ENCODE peak calls at places on chromosomes 11 and 22, in five cellular contexts. C is uterus, R is spleen, U is A549, G is tibial nerve. O is an unnamed sample. For H3K9me3, the result is how much of the 10 kb centered on the place peaks cover.

GRCh38 chr11:121795206-121795605 is 320.8 kb downstream of the BLID start:
- DNase-seq in C (no peak), R (no peak), U (no peak), G (no peak), O (no peak)

GRCh38 chr22:44276041-44276440 is 36.7 kb downstream of the SHISAL1 start:
- DNase-seq in C (no peak), R (peak), U (no peak), G (no peak), O (no peak)

GRCh38 chr22:23032681-23033080 is 37.6 kb upstream of the GNAZ start:
- DNase-seq in C (no peak), R (no peak), U (no peak), G (no peak), O (no peak)

GRCh38 chr11:121443688-121444275 is 8.3 kb upstream of the SORL1 start:
- DNase-seq in C (no peak), R (no peak), U (no peak), G (no peak), O (no peak)

GRCh38 chr22:47189056-47189916 is 426.8 kb downstream of the TBC1D22A start:
- DNase-seq in C (no peak), R (peak), U (no peak), G (no peak), O (peak)

GRCh38 chr11:73288873-73289707 is 17.0 kb downstream of the P2RY6 start:
- DNase-seq in C (peak), R (peak), U (peak), G (peak), O (peak)

GRCh38 chr11:57480409-57481137 is 20.2 kb downstream of the RTN4RL2 start:
- DNase-seq in C (peak), R (peak), U (peak), G (peak), O (no peak)

GRCh38 chr22:23107487-23108323 is 34.1 kb downstream of the RSPH14 start:
- DNase-seq in C (no peak), R (no peak), U (no peak), G (no peak), O (no peak)

GRCh38 chr11:109604506-109604905 is 182.5 kb downstream of the C11orf87 start:
- DNase-seq in C (no peak), R (no peak), U (no peak), G (no peak), O (no peak)

GRCh38 chr22:22848364-22848866 is 39.2 kb upstream of the IGLL5 start:
- DNase-seq in C (peak), R (peak), U (peak), G (peak), O (no peak)

GRCh38 chr11:720642-721346 is 14.8 kb downstream of the EPS8L2 start:
- DNase-seq in C (peak), R (peak), U (no peak), G (no peak), O (no peak)

GRCh38 chr11:66976048-66976467 is 954 bp downstream of the C11orf86 start:
- DNase-seq in C (no peak), R (no peak), U (no peak), G (no peak), O (no peak)

GRCh38 chr22:38788417-38788816 is 5.5 kb downstream of the DNAL4 start:
- DNase-seq in C (no peak), R (no peak), U (no peak), G (peak), O (peak)

GRCh38 chr11:77199346-77199745 is 71.3 kb downstream of the MYO7A start:
- DNase-seq in C (peak), R (peak), U (no peak), G (no peak), O (peak)

GRCh38 chr11:58905716-58906547 is 33.4 kb upstream of the GLYATL1 start:
- DNase-seq in C (peak), R (no peak), U (peak), G (peak), O (no peak)

GRCh38 chr11:47500121-47500520 is 51.2 kb upstream of the RAPSN start:
- DNase-seq in C (no peak), R (no peak), U (no peak), G (no peak), O (no peak)

GRCh38 chr22:17235861-17236260 is 16.6 kb upstream of the ADA2 start:
- DNase-seq in C (no peak), R (peak), U (no peak), G (no peak), O (no peak)

GRCh38 chr11:56331861-56332491 is 13.9 kb upstream of the OR8K1 start:
- DNase-seq in C (no peak), R (no peak), U (no peak), G (no peak), O (no peak)

GRCh38 chr22:17779286-17780115 is 5.2 kb upstream of the BID start:
- DNase-seq in C (no peak), R (peak), U (no peak), G (no peak), O (no peak)

GRCh38 chr11:43130616-43131015 is 181.2 kb upstream of the API5 start:
- DNase-seq in C (no peak), R (no peak), U (no peak), G (no peak), O (no peak)

GRCh38 chr22:22697377-22698120 is 53.1 kb downstream of the GGTLC2 start:
- DNase-seq in C (no peak), R (no peak), U (no peak), G (no peak), O (peak)

GRCh38 chr11:20337526-20338154 is 25.9 kb upstream of the HTATIP2 start:
- DNase-seq in C (no peak), R (no peak), U (peak), G (peak), O (no peak)

GRCh38 chr11:129657866-129658557 is 157.6 kb upstream of the TMEM45B start:
- DNase-seq in C (no peak), R (no peak), U (no peak), G (no peak), O (no peak)
- H3K9me3 ChIP-seq in C (under half), R (under half), U (under half), G (under half), O (under half)

DNA sequence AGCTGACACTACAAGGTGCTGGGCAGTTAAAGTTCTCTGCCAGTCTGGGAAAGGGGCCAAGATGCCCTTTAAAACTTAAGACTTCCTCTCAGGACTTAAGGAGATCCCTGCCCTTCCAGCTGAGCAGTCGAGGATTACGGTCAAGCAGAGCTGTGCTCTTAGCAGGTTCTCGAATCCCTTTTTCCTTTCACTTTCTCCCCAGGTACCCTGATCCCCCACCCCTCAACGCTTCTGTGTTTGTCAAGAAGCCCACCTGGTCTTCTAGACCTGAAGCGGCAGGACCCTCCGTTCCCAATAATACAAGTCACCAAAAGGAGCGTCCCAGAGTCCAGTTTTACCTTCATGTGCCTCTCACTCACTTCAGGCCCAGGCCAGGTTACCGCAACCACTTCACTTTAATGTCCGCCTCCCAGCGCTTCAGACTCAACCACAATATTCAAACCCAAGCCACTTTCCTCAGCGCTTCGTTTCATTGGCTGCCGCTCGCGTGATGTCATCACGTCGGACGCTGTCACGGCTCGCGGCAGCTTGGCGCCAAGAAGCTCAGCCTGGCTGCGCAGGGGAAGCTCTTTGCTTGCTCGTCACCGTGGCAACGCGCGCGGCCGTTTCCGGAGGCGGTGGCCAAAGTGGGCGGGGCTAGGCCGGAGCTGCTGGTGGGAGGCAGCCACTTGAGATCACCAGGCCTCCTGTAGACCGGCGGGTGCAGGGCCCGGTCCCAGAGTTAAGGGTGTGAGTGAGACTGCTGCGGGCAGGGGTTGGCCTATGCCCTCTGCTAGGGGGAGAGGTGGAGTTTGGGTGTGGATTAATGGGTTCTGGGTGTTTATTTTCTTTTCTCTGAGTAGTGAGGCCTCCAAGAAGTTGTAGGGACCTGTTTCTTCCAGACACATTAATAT is at the start of the genes KIF18A and METTL15:
- DNase-seq in C (peak), R (peak), U (peak), G (peak), O (peak)
- TF ChIP-seq POLR2A in C (peak), R (no peak), U (peak), G (peak), O (no peak)

GRCh38 chr11:75796091-75796435 is 18.9 kb upstream of the UVRAG start:
- DNase-seq in C (no peak), R (no peak), U (no peak), G (no peak), O (no peak)
- H3K9me3 ChIP-seq in C (under half), R (under half), U (under half), G (under half), O (under half)

GRCh38 chr11:134036484-134037092 is 32.3 kb upstream of the JAM3 start:
- DNase-seq in C (no peak), R (no peak), U (no peak), G (no peak), O (no peak)

GRCh38 chr11:134039726-134040385 is 29.0 kb upstream of the JAM3 start:
- DNase-seq in C (no peak), R (peak), U (no peak), G (no peak), O (no peak)

GRCh38 chr11:134034496-134035381 is 34.1 kb upstream of the JAM3 start:
- DNase-seq in C (no peak), R (peak), U (no peak), G (no peak), O (no peak)

GRCh38 chr11:134038897-134039470 is 29.9 kb upstream of the JAM3 start:
- DNase-seq in C (no peak), R (no peak), U (no peak), G (no peak), O (peak)

DNA sequence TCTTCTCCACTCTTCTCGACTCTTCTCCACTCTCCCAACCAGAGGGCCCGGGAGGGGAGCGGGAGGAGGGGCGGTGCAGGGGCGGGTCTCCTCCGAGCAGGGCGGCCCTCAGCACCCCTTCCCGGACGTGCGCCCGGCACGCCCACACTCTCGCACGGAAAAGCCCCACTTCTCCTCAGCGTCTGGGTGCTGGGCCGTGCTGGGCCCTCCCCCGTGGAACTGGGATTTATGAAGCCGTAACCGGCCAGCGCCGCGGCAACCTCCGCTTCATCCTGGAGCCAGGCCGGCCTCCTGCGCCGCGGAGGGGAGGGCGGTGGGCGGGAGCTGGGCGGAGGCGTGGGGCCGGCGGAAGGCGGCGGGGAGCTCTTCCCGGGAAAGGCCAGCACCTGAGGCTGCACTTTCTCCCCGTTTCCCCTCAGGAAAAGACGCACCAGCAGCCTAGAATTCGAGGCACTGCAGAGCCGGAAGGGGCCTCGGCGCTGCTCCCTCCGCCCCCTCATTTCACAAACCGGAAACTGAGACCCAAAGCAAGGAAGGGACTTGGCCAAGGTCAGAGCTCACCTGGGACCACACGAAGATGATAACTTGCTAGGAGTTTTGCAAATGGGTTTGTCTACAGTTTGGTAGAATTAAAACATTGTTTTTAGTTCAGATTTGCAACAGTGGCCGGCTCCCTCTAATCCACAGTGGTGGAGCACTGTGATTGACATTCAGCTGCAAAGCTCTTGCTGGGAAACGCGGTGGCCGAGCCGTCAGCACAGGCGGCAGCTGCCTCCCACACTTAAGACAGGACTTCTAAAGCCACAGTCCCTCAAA is 31.6 kb upstream of the JAM3 start:
- DNase-seq in C (peak), R (peak), U (no peak), G (peak), O (peak)
- TF ChIP-seq POLR2A in C (peak), R (no peak), U (peak), G (no peak), O (no peak)

O was measured in sigmoid colon.